ENCODE peak calls at places on chromosome 19, in seven cellular contexts. R is pancreas, G is SK-N-SH, H is IMR-90, S is ascending aorta, X is tibial artery, Q is breast epithelium. A is an unnamed sample. For H3K27me3 and H3K4me1, the result is how much of the 10 kb centered on the place peaks cover.

GRCh38 chr19:512548-513365 is 5.5 kb downstream of the TPGS1 start:
- DNase-seq in R (no peak), G (no peak), H (no peak), S (no peak), X (no peak), Q (no peak), A (no peak)

GRCh38 chr19:12331211-12331941 is 2.1 kb downstream of the ZNF563 start:
- DNase-seq in R (no peak), G (no peak), H (no peak), S (no peak), X (no peak), Q (no peak), A (peak)

GRCh38 chr19:4742717-4743646 is 19.3 kb upstream of the DPP9 start:
- DNase-seq in R (no peak), G (peak), H (no peak), S (no peak), X (no peak), Q (no peak), A (no peak)

GRCh38 chr19:2305974-2306806 is 1.8 kb downstream of the LINGO3 start:
- DNase-seq in R (no peak), G (no peak), H (no peak), S (no peak), X (no peak), Q (no peak), A (no peak)

GRCh38 chr19:4839192-4839591 is 7.7 kb upstream of the TICAM1 start:
- DNase-seq in R (no peak), G (no peak), H (no peak), S (no peak), X (no peak), Q (no peak), A (no peak)

GRCh38 chr19:1225451-1226226 is 12.2 kb downstream of the CBARP start:
- DNase-seq in R (no peak), G (no peak), H (no peak), S (no peak), X (no peak), Q (no peak), A (no peak)

GRCh38 chr19:35718345-35719041 is 690 bp downstream of the KMT2B start:
- DNase-seq in R (peak), G (peak), H (no peak), S (peak), X (no peak), Q (no peak), A (peak)

GRCh38 chr19:46693760-46694159 is 23.2 kb downstream of the PRKD2 start:
- DNase-seq in R (no peak), G (peak), H (no peak), S (no peak), X (no peak), Q (no peak), A (no peak)

GRCh38 chr19:56917998-56918397 is 77.5 kb upstream of the PEG3 start:
- DNase-seq in R (no peak), G (no peak), H (no peak), S (no peak), X (no peak), Q (no peak), A (no peak)

GRCh38 chr19:50501568-50502475 is 9.2 kb downstream of the JOSD2 start:
- DNase-seq in R (no peak), G (no peak), H (no peak), S (no peak), X (peak), Q (no peak), A (peak)

GRCh38 chr19:7139095-7139494 is 69.6 kb downstream of the ZNF557 start:
- DNase-seq in R (no peak), G (no peak), H (no peak), S (no peak), X (peak), Q (no peak), A (no peak)

GRCh38 chr19:47390533-47391488 is 28.5 kb downstream of the MEIS3 start:
- DNase-seq in R (no peak), G (no peak), H (no peak), S (no peak), X (no peak), Q (no peak), A (no peak)

GRCh38 chr19:1411255-1412191 is 4.1 kb downstream of the DAZAP1 start:
- DNase-seq in R (peak), G (no peak), H (peak), S (no peak), X (no peak), Q (no peak), A (no peak)

GRCh38 chr19:988510-988909 is 4.4 kb downstream of the WDR18 start:
- DNase-seq in R (no peak), G (no peak), H (no peak), S (no peak), X (no peak), Q (no peak), A (no peak)

GRCh38 chr19:6577410-6578125 is 13.4 kb downstream of the CD70 start:
- DNase-seq in R (no peak), G (no peak), H (no peak), S (no peak), X (no peak), Q (no peak), A (no peak)

GRCh38 chr19:51726049-51726448 is 2.3 kb upstream of the HAS1 start:
- DNase-seq in R (no peak), G (no peak), H (peak), S (peak), X (no peak), Q (peak), A (no peak)

GRCh38 chr19:3047307-3048189 is 14.7 kb downstream of the TLE5 start:
- DNase-seq in R (peak), G (peak), H (peak), S (peak), X (peak), Q (peak), A (peak)

GRCh38 chr19:13727798-13728197 is 36.5 kb upstream of the MRI1 start:
- DNase-seq in R (no peak), G (no peak), H (peak), S (peak), X (no peak), Q (no peak), A (no peak)

GRCh38 chr19:35618857-35619256 is 6.3 kb downstream of the HAUS5 start:
- DNase-seq in R (no peak), G (peak), H (no peak), S (no peak), X (no peak), Q (no peak), A (no peak)

GRCh38 chr19:4374451-4375163 is 25.7 kb downstream of the SH3GL1 start:
- DNase-seq in R (peak), G (no peak), H (peak), S (peak), X (peak), Q (no peak), A (no peak)

GRCh38 chr19:50203281-50204080 is at the start of gene MYH14:
- DNase-seq in R (peak), G (peak), H (no peak), S (peak), X (no peak), Q (peak), A (peak)

GRCh38 chr19:42228640-42229039 is 8.5 kb downstream of the ZNF526 start:
- DNase-seq in R (no peak), G (no peak), H (no peak), S (no peak), X (no peak), Q (no peak), A (no peak)

GRCh38 chr19:42232435-42232834 is 10.0 kb downstream of the GSK3A start:
- DNase-seq in R (no peak), G (no peak), H (no peak), S (no peak), X (no peak), Q (no peak), A (no peak)

GRCh38 chr19:42226886-42227285 is 6.8 kb downstream of the ZNF526 start:
- DNase-seq in R (no peak), G (no peak), H (peak), S (no peak), X (no peak), Q (no peak), A (no peak)

GRCh38 chr19:42229855-42230331 is 9.8 kb downstream of the ZNF526 start:
- DNase-seq in R (no peak), G (no peak), H (peak), S (no peak), X (no peak), Q (no peak), A (no peak)

DNA sequence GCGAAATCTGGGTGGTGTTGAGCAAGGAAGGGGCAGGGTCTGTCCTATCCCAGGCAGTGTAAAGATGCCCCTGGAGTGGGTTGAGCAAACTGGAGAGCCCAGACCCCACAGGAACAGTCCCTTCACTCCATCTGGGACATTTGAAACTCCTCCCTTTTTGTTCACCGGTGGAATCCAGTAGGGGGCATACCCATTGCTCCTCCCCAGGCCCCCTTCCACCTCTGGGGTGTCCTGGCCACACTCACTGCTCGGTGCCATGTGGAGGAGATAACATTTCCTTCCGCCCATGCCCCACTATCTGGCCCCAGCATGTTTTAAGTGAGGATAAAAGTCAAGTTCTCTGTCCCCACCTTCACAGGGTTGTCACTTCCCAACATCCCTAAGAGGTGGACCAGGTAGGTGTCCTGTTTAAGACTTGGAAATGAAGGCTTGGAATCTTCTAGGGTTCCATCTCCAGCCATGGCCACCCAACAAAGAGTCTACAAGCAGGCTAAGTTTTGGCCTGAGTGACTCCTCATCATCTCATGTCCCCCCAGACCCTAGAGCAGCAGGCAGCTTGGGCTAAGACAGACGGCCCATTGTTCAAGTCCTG is 9.2 kb downstream of the ZNF526 start:
- DNase-seq in R (no peak), G (no peak), H (no peak), S (no peak), X (no peak), Q (no peak), A (no peak)
- H3K27me3 ChIP-seq in R (under half), G (under half), H (under half), S (under half), X (under half), Q (under half), A (under half)

DNA sequence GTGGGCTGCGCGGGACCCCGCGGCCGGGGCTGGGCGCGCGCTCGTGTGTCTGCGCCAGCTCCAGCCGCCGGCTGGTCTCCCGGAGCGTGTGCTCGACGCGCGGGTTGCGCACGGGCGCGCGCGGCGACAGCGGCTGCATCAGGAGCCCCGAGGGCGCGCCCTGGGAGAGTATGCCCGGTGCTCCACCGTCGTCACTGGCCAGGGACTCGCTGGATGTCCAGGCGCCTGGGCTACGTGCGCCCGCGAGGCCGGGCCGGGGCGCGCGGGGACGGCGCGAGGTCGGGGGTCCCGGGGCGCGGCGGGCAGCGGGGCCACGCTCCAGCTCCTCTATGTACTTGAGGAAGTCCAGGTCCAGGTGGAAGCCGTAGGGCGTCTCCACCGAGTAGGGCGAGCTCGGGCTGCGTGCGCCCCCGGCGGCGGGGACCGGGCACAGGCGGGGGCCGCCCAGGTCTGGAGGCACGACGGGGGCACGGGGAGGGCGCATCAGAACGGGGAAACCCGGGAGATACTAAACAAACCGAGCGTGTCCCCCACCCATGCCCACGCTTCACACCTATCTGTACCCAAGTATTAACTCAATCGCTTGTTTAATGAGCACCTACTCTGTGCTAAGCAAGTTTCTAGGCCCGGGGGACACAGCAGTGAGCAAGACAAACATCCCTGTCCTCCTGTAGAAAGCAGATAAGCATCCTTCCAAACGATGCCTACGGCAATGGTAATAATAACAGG is 7.6 kb downstream of the KANK3 start:
- DNase-seq in R (no peak), G (peak), H (no peak), S (no peak), X (no peak), Q (no peak), A (no peak)
- TF ChIP-seq CTCF in R (no peak), G (peak), H (peak), S (no peak), X (no peak), Q (no peak), A (no peak)

DNA sequence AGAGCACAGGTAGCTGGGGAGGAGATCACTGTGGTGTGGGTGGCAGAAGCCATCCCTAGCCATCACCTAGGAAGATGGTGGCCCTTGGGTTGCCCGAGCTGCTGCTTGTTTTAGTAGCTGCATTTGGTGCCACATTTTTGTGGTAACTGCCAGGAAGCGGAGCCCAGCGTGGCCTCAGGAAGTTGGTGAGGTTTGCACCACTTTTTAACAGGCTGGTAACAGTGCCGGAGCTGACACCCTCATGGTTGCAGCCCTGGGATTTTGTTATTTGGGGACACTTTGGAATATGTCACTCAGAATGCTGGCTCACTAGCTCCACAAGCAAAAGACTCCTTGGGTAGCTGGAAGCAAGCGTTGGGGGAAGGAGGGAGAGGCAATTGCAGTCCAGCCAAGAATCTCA is 22.1 kb downstream of the ACTN4 start:
- DNase-seq in R (no peak), G (no peak), H (no peak), S (no peak), X (no peak), Q (no peak), A (no peak)
- H3K4me1 ChIP-seq in R (half or more), G (under half), H (half or more), S (under half), X (half or more), Q (under half), A (half or more)

DNA sequence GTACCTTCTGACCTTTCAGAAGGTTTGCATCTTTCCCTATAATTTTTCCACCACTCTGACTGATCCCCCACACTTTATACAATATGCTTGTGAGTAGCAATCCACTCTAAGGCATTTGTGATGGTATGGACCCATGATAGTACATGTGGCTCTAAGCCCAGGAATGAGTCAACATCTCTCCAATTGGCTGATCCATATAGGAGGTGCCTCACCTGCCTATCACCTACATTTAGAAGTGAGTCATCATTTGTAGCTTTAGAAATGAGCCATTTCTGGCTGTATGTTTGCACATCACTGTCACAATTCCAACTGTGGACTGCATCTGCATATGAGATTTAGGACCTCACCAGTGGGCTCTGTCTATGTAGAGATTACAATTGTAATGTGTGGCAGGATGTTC is 133.1 kb upstream of the ZNF91 start:
- DNase-seq in R (no peak), G (no peak), H (no peak), S (no peak), X (no peak), Q (no peak), A (no peak)
- H3K27me3 ChIP-seq in R (under half), G (under half), H (under half), S (under half), X (under half), Q (under half), A (under half)

DNA sequence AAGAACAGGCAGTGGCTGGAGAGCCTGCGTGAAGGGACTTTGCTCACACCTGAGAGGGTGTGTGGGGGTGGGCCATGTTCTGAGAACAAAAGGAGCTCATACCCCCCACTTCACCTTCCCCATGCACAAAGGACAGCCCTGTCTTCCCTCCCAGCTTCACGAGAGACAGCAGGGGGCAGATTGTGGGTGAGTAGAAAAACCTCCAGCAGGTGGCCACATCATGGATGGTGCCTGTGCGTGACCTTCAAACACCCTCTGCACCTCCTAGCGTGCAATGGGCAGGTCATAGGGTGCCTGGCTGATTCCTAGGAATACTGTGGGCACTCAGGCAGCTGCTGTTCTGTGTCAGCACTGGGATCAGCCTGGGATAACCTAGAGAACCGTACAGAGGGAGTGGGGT is 36.3 kb upstream of the PSG9 start:
- DNase-seq in R (no peak), G (no peak), H (no peak), S (no peak), X (no peak), Q (no peak), A (no peak)
- TF ChIP-seq CTCF in R (no peak), G (no peak), H (no peak), S (no peak), X (no peak), Q (no peak), A (no peak)

A was measured in right lobe of liver.